ENCODE peak calls at places on chromosomes 16 and 17, in five cellular contexts. E is T-cell; H is bronchial epithelial cell; J is stimulated activated CD8-positive, alpha-beta memory T cell treated with anti-CD3 and anti-CD28 coated beads, Interleukin-4, amount 100 ng/mL, for 1 hour; B is lower leg skin. O is an unnamed sample.

GRCh38 chr16:87226926-87227650 is 90.1 kb downstream of the C16orf95 start:
- DNase-seq in E (no peak), H (no peak), J (no peak), B (no peak), O (no peak)

GRCh38 chr16:64864232-64864803 is 257.5 kb downstream of the CDH11 start:
- DNase-seq in E (no peak), H (peak; percentile 86), J (no peak), B (no peak), O (no peak)

GRCh38 chr17:9615486-9615885 is 29.8 kb upstream of the USP43 start:
- DNase-seq in E (no peak), H (peak; percentile 70), J (no peak), B (no peak), O (no peak)

GRCh38 chr16:82924075-82924854 is 297.5 kb downstream of the CDH13 start:
- DNase-seq in E (peak; percentile 7), H (peak; percentile 40), J (no peak), B (no peak), O (no peak)

GRCh38 chr16:10539793-10540192 is 40.6 kb downstream of the EMP2 start:
- DNase-seq in E (no peak), H (no peak), J (no peak), B (no peak), O (no peak)

GRCh38 chr17:55567240-55568216 is 56.3 kb upstream of the SMIM36 start:
- DNase-seq in E (no peak), H (no peak), J (no peak), B (no peak), O (no peak)

GRCh38 chr17:80813318-80813717 is 178.3 kb upstream of the CHMP6 start:
- DNase-seq in E (no peak), H (no peak), J (no peak), B (no peak), O (no peak)

GRCh38 chr16:82177555-82177954 is 7.5 kb upstream of the MPHOSPH6 start:
- DNase-seq in E (no peak), H (no peak), J (no peak), B (no peak), O (no peak)

GRCh38 chr16:66580605-66581209 is 1.4 kb downstream of the CMTM2 start:
- DNase-seq in E (no peak), H (peak; percentile 82), J (no peak), B (no peak), O (no peak)